ENCODE peak calls at places on chromosomes 12 and 14, in ten cellular contexts. Q is tibial nerve, D is ovary, S is endodermal cell, Z is A549, P is heart left ventricle, M is K562, Y is transverse colon, X is neural progenitor cell, L is spleen. V is an unnamed sample.

GRCh38 chr14:38431156-38431555 is 175.3 kb upstream of the CLEC14A start:
- DNase-seq in M (no peak), S (no peak), Q (no peak), L (no peak), Z (no peak), X (no peak), P (no peak), D (no peak), Y (no peak), V (no peak)

GRCh38 chr14:55771242-55772025 is 191.4 kb downstream of the KTN1 start:
- DNase-seq in S (no peak), X (no peak), D (no peak), L (no peak), M (no peak), P (no peak), Z (no peak), Y (no peak), Q (no peak), V (no peak)

GRCh38 chr12:108773798-108774788 is 42.8 kb upstream of the CORO1C start:
- DNase-seq in Y (peak; percentile 78), S (peak; percentile 62), X (peak; percentile 22), Q (peak; percentile 70), M (no peak), Z (peak; percentile 51), D (peak; percentile 87), L (peak; percentile 84), P (peak; percentile 95), V (peak; percentile 75)

GRCh38 chr14:82740547-82740946 is 1206.9 kb upstream of the SEL1L start:
- DNase-seq in Q (no peak), D (no peak), Z (no peak), P (no peak), M (no peak), Y (no peak), L (no peak), S (no peak), X (no peak), V (no peak)

GRCh38 chr14:101624579-101624978 is 63.3 kb downstream of the DIO3 start:
- DNase-seq in S (no peak), L (no peak), M (no peak), X (peak; percentile 45), P (no peak), Y (no peak), Z (no peak), D (no peak), Q (no peak), V (no peak)

GRCh38 chr14:96797943-96798349 is 764 bp downstream of the VRK1 start:
- DNase-seq in S (no peak), Q (no peak), L (no peak), Z (peak; percentile 9), Y (no peak), D (no peak), M (no peak), X (no peak), P (no peak), V (no peak)

GRCh38 chr12:3092770-3093169 is 15.6 kb downstream of the TSPAN9 start:
- DNase-seq in Y (no peak), Q (no peak), S (no peak), D (no peak), X (no peak), M (no peak), Z (no peak), L (no peak), P (peak; percentile 47), V (no peak)

GRCh38 chr14:92726135-92726932 is 22.1 kb downstream of the LGMN start:
- DNase-seq in Q (no peak), Y (peak; percentile 88), P (peak; percentile 49), L (no peak), X (no peak), D (no peak), M (peak; percentile 48), S (no peak), Z (peak; percentile 87), V (peak; percentile 95)

GRCh38 chr14:102610968-102611811 is 18.7 kb downstream of the RCOR1 start:
- DNase-seq in L (no peak), Z (no peak), M (no peak), S (no peak), Y (no peak), Q (no peak), X (no peak), P (no peak), D (no peak), V (no peak)

GRCh38 chr12:104466694-104467345 is 10.1 kb downstream of the CHST11 start:
- DNase-seq in Z (no peak), X (no peak), L (no peak), Y (no peak), P (no peak), Q (no peak), D (no peak), S (peak; percentile 1), M (no peak), V (no peak)

GRCh38 chr14:40074169-40074568 is 641.9 kb upstream of the FBXO33 start:
- DNase-seq in D (no peak), Q (no peak), M (no peak), Z (no peak), X (no peak), L (no peak), S (peak; percentile 48), Y (no peak), P (no peak), V (no peak)

GRCh38 chr14:54011001-54011400 is 54.4 kb upstream of the BMP4 start:
- DNase-seq in S (no peak), Q (no peak), Z (no peak), D (no peak), Y (no peak), X (peak; percentile 24), M (no peak), L (no peak), P (no peak), V (no peak)

GRCh38 chr12:89863968-89864367 is 155.3 kb upstream of the ATP2B1 start:
- DNase-seq in Q (no peak), L (no peak), Z (no peak), P (no peak), S (no peak), D (no peak), M (no peak), X (no peak), Y (no peak), V (no peak)

GRCh38 chr12:89862511-89863331 is 154.1 kb upstream of the ATP2B1 start:
- DNase-seq in P (peak; percentile 50), S (no peak), Z (no peak), Y (peak; percentile 42), Q (peak; percentile 23), D (no peak), M (peak; percentile 16), X (no peak), L (peak; percentile 72), V (no peak)

GRCh38 chr12:89863332-89863938 is 154.8 kb upstream of the ATP2B1 start:
- DNase-seq in X (no peak), D (no peak), P (no peak), Z (no peak), M (no peak), S (no peak), Y (no peak), Q (no peak), L (no peak), V (no peak)

GRCh38 chr12:89861086-89861485 is 152.4 kb upstream of the ATP2B1 start:
- DNase-seq in M (peak; percentile 11), X (no peak), Y (no peak), S (no peak), D (no peak), L (no peak), Q (no peak), P (no peak), Z (no peak), V (no peak)

GRCh38 chr12:89864419-89864818 is 155.8 kb upstream of the ATP2B1 start:
- DNase-seq in Q (no peak), D (no peak), Y (no peak), S (no peak), M (no peak), X (no peak), P (no peak), L (no peak), Z (no peak), V (no peak)
- H3K27ac ChIP-seq in Q (no peak overlapping the region), D (no peak overlapping the region), Y (peak overlapping the region; percentile 39), S (no peak overlapping the region), M (no peak overlapping the region), X (no peak overlapping the region), P (peak overlapping the region; percentile 5), L (peak overlapping the region; percentile 90), Z (no peak overlapping the region), V (no peak overlapping the region)

GRCh38 chr12:5096241-5096880 is 52.7 kb downstream of the KCNA5 start:
- DNase-seq in M (no peak), X (no peak), L (no peak), Y (no peak), P (no peak), Q (no peak), D (no peak), S (no peak), Z (no peak), V (peak; percentile 64)
- TF ChIP-seq CTCF in M (peak; percentile 23), X (peak; percentile 26), L (no peak), Y (no peak), P (no peak), Q (no peak), D (no peak), S (peak; percentile 68), Z (no peak), V (peak; percentile 56)

GRCh38 chr12:12891646-12892355 is 439 bp downstream of the GPRC5A start:
- DNase-seq in P (no peak), X (no peak), Y (no peak), Q (no peak), D (peak; percentile 52), M (no peak), S (no peak), Z (no peak), L (no peak), V (no peak)

GRCh38 chr12:12892670-12893290 is 1.4 kb downstream of the GPRC5A start:
- DNase-seq in Q (no peak), M (no peak), Z (no peak), X (no peak), D (no peak), P (no peak), S (peak; percentile 69), L (no peak), Y (peak; percentile 39), V (no peak)

GRCh38 chr12:12896261-12896660 is 4.9 kb downstream of the GPRC5A start:
- DNase-seq in Y (no peak), S (no peak), Q (no peak), P (no peak), L (no peak), M (no peak), X (no peak), D (no peak), Z (no peak), V (no peak)

GRCh38 chr12:12890815-12891645 is at the start of gene GPRC5A:
- DNase-seq in Y (peak; percentile 92), P (peak; percentile 83), Q (peak; percentile 79), X (peak; percentile 54), M (peak; percentile 51), L (peak; percentile 79), S (peak; percentile 93), Z (peak; percentile 90), D (peak; percentile 98), V (peak; percentile 98)

GRCh38 chr12:12893438-12893837 is 2.1 kb downstream of the GPRC5A start:
- DNase-seq in S (no peak), P (no peak), M (no peak), L (no peak), Z (no peak), X (no peak), Y (no peak), Q (no peak), D (no peak), V (no peak)
- H3K27ac ChIP-seq in S (no peak overlapping the region), P (no peak overlapping the region), M (no peak overlapping the region), L (no peak overlapping the region), Z (peak overlapping the region; percentile 94), X (no peak overlapping the region), Y (peak overlapping the region; percentile 87), Q (no peak overlapping the region), D (no peak overlapping the region), V (peak overlapping the region; percentile 98)

GRCh38 chr12:1279050-1279449 is 288.0 kb downstream of the ERC1 start:
- DNase-seq in P (no peak), S (no peak), Q (no peak), Y (no peak), D (no peak), Z (no peak), X (no peak), M (peak; percentile 12), L (no peak), V (no peak)
- TF ChIP-seq CTCF in P (peak; percentile 31), S (peak; percentile 32), Q (no peak), Y (no peak), D (no peak), Z (peak; percentile 20), X (peak; percentile 18), M (peak; percentile 40), L (no peak), V (no peak)